ENCODE peak calls at places on chromosomes 6 and 20, in four cellular contexts. E is IMR-90, U is H1, Z is mesenchymal stem cell. A is an unnamed sample.

GRCh38 chr6:109103942-109104341 is 8.6 kb downstream of the CEP57L1 start:
- DNase-seq in E (no peak), U (no peak), Z (no peak), A (no peak)

GRCh38 chr6:17101422-17102257 is at the start of gene STMND1:
- DNase-seq in E (peak; percentile 27), U (peak; percentile 64), Z (peak; percentile 36), A (peak; percentile 72)

GRCh38 chr20:5041433-5041832 is 40.1 kb upstream of the SLC23A2 start:
- DNase-seq in E (no peak), U (no peak), Z (peak; percentile 29), A (peak; percentile 35)

GRCh38 chr20:16864069-16864468 is 115.9 kb downstream of the OTOR start:
- DNase-seq in E (peak; percentile 20), U (no peak), Z (peak; percentile 2), A (no peak)

GRCh38 chr6:165222315-165223025 is 86.9 kb downstream of the C6orf118 start:
- DNase-seq in E (no peak), U (no peak), Z (no peak), A (no peak)

GRCh38 chr6:87705070-87705691 is 3.1 kb upstream of the AKIRIN2 start:
- DNase-seq in E (peak; percentile 80), U (no peak), Z (peak; percentile 39), A (no peak)

GRCh38 chr20:3431109-3431508 is 23.6 kb upstream of the DNAAF9 start:
- DNase-seq in E (peak; percentile 11), U (no peak), Z (no peak), A (no peak)

GRCh38 chr6:3306848-3307247 is 48.1 kb downstream of the PSMG4 start:
- DNase-seq in E (no peak), U (no peak), Z (no peak), A (no peak)

GRCh38 chr20:34798328-34798727 is 27.1 kb downstream of the NCOA6 start:
- DNase-seq in E (no peak), U (no peak), Z (no peak), A (no peak)

GRCh38 chr6:64732888-64733287 is 974.1 kb downstream of the EYS start:
- DNase-seq in E (no peak), U (no peak), Z (peak; percentile 59), A (peak; percentile 83)

GRCh38 chr20:22568872-22569344 is 15.5 kb downstream of the FOXA2 start:
- DNase-seq in E (no peak), U (no peak), Z (no peak), A (peak; percentile 19)

GRCh38 chr6:7590918-7591302 is 912 bp downstream of the SNRNP48 start:
- DNase-seq in E (peak; percentile 23), U (no peak), Z (peak; percentile 39), A (peak; percentile 3)

GRCh38 chr6:31407699-31408098 is 4.3 kb downstream of the MICA start:
- DNase-seq in E (peak; percentile 78), U (no peak), Z (peak; percentile 83), A (no peak)

GRCh38 chr6:24517659-24518538 is 23.1 kb downstream of the ALDH5A1 start:
- DNase-seq in E (no peak), U (no peak), Z (peak; percentile 3), A (no peak)

GRCh38 chr20:26167499-26167898 is 470.8 kb upstream of the ZNF337 start:
- DNase-seq in E (peak; percentile 31), U (no peak), Z (peak; percentile 38), A (no peak)

GRCh38 chr6:89413006-89413400 is 930 bp upstream of the RRAGD start:
- DNase-seq in E (no peak), U (no peak), Z (no peak), A (no peak)

GRCh38 chr6:82348130-82348529 is 15.5 kb upstream of the TPBG start:
- DNase-seq in E (no peak), U (no peak), Z (no peak), A (peak; percentile 76)

GRCh38 chr6:81909981-81910910 is 157.8 kb upstream of the TENT5A start:
- DNase-seq in E (peak; percentile 33), U (no peak), Z (peak; percentile 35), A (no peak)

GRCh38 chr6:92354270-92354831 is 1065.0 kb downstream of the EPHA7 start:
- DNase-seq in E (peak; percentile 4), U (no peak), Z (peak; percentile 54), A (peak; percentile 7)

GRCh38 chr6:14905201-14905600 is 340.7 kb upstream of the JARID2 start:
- DNase-seq in E (no peak), U (no peak), Z (no peak), A (peak; percentile 27)

GRCh38 chr6:63806573-63806913 is 170.9 kb downstream of the PHF3 start:
- DNase-seq in E (no peak), U (no peak), Z (no peak), A (no peak)

GRCh38 chr6:100850174-100850573 is 31.0 kb downstream of the ASCC3 start:
- DNase-seq in E (no peak), U (no peak), Z (no peak), A (no peak)

GRCh38 chr20:64119301-64119680 is 11.9 kb upstream of the NPBWR2 start:
- DNase-seq in E (no peak), U (no peak), Z (no peak), A (no peak)

GRCh38 chr6:139308936-139309603 is 17.3 kb upstream of the TXLNB start:
- DNase-seq in E (peak; percentile 85), U (no peak), Z (peak; percentile 74), A (no peak)
- H3K18ac ChIP-seq in E (no peak overlapping the region), U (no peak overlapping the region), Z (no peak overlapping the region), A (no peak overlapping the region)

GRCh38 chr20:32353848-32354496 is 4.2 kb upstream of the ASXL1 start:
- DNase-seq in E (no peak), U (no peak), Z (no peak), A (no peak)
- H3K4me1 ChIP-seq in E (peaks cover 2% of the 10 kb centered on the region), U (no peaks in the 10 kb centered on the region), Z (no peaks in the 10 kb centered on the region), A (no peaks in the 10 kb centered on the region)

GRCh38 chr6:84663866-84664265 is 100.5 kb downstream of the TBX18 start:
- DNase-seq in E (no peak), U (no peak), Z (no peak), A (no peak)

GRCh38 chr6:84665392-84665791 is 99.0 kb downstream of the TBX18 start:
- DNase-seq in E (peak; percentile 35), U (no peak), Z (peak; percentile 45), A (peak; percentile 18)

GRCh38 chr6:84671188-84671587 is 93.2 kb downstream of the TBX18 start:
- DNase-seq in E (no peak), U (no peak), Z (no peak), A (no peak)

GRCh38 chr6:84669945-84670344 is 94.5 kb downstream of the TBX18 start:
- DNase-seq in E (no peak), U (no peak), Z (no peak), A (no peak)

GRCh38 chr6:84667252-84668213 is 96.9 kb downstream of the TBX18 start:
- DNase-seq in E (no peak), U (no peak), Z (no peak), A (peak; percentile 88)
- H3K18ac ChIP-seq in E (no peak overlapping the region), U (no peak overlapping the region), Z (no peak overlapping the region), A (no peak overlapping the region)

DNA sequence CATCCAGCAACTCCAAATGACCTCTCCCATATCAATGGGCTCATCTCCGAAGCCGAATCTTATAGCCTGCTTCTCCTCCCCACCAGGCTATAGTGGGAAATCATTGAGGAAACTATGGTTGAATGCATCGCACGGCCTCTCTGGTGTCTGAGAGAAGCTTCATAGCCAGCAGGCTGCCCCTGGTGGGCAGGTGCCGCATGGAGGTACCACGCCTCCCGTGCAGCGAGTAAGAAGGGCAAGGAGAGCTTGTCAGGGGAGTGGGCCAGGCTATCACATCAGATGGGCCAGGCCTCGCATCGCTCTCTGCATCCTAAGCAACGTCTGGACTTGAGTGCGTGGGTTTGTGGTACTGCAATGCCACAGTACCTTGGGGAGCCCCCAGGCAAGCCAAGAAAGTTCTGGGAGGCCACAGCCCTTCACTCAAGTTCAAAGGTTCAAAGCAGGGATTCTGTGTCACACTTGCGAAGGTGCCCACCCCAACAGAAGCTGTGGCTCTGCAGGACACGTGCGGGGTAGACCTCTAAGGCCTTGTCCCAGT is 8.6 kb upstream of the IRF4 start:
- DNase-seq in E (no peak), U (no peak), Z (no peak), A (no peak)
- H3K4me1 ChIP-seq in E (peaks cover 4% of the 10 kb centered on the region), U (no peaks in the 10 kb centered on the region), Z (no peaks in the 10 kb centered on the region), A (no peaks in the 10 kb centered on the region)

GRCh38 chr6:36824262-36824661 is 15.0 kb downstream of the CPNE5 start:
- DNase-seq in E (no peak), U (no peak), Z (no peak), A (no peak)

GRCh38 chr6:36827261-36828079 is 11.8 kb downstream of the CPNE5 start:
- DNase-seq in E (peak; percentile 70), U (no peak), Z (peak; percentile 87), A (no peak)

GRCh38 chr6:36825452-36825851 is 13.8 kb downstream of the CPNE5 start:
- DNase-seq in E (no peak), U (no peak), Z (no peak), A (no peak)

GRCh38 chr6:36825996-36826395 is 13.2 kb downstream of the CPNE5 start:
- DNase-seq in E (no peak), U (no peak), Z (peak; percentile 13), A (no peak)

GRCh38 chr6:36826520-36827227 is 12.6 kb downstream of the CPNE5 start:
- DNase-seq in E (peak; percentile 16), U (no peak), Z (peak; percentile 24), A (no peak)
- H3K18ac ChIP-seq in E (no peak overlapping the region), U (no peak overlapping the region), Z (peak overlapping the region; percentile 67), A (no peak overlapping the region)

GRCh38 chr20:43727980-43728590 is 1.3 kb upstream of the GTSF1L start:
- DNase-seq in E (peak; percentile 12), U (no peak), Z (no peak), A (no peak)
- H3K4me1 ChIP-seq in E (peaks cover 19% of the 10 kb centered on the region), U (no peaks in the 10 kb centered on the region), Z (no peaks in the 10 kb centered on the region), A (no peaks in the 10 kb centered on the region)

GRCh38 chr6:163877877-163878639 is 463.5 kb downstream of the QKI start:
- DNase-seq in E (no peak), U (no peak), Z (no peak), A (no peak)
- H3K18ac ChIP-seq in E (no peak overlapping the region), U (no peak overlapping the region), Z (no peak overlapping the region), A (no peak overlapping the region)

A was measured in mesendoderm.